ENCODE peak calls at places on chromosome 14, in seven cellular contexts. Z is substantia nigra; W is upper lobe of left lung; T is CD8-positive, alpha-beta memory T cell; M is tibial artery; G is body of pancreas; V is left ventricle myocardium inferior. U is an unnamed sample.

GRCh38 chr14:39266871-39267591 is 33.3 kb downstream of the MIA2 start:
- DNase-seq in M (peak; percentile 77), G (peak; percentile 84), V (peak; percentile 84), T (peak; percentile 62), W (peak; percentile 95), Z (peak; percentile 89), U (peak; percentile 82)

GRCh38 chr14:60622210-60622919 is 26.9 kb downstream of the SIX1 start:
- DNase-seq in G (no peak), W (no peak), M (no peak), Z (no peak), T (no peak), V (no peak), U (no peak)

GRCh38 chr14:102430212-102430908 is 67.6 kb downstream of the TECPR2 start:
- DNase-seq in V (no peak), M (no peak), T (no peak), W (no peak), Z (no peak), G (no peak), U (no peak)

GRCh38 chr14:68611611-68612010 is 181.3 kb downstream of the ZFP36L1 start:
- DNase-seq in M (no peak), Z (no peak), G (peak; percentile 80), V (no peak), T (no peak), W (no peak), U (no peak)

GRCh38 chr14:64971890-64972785 is at the start of gene RAB15:
- DNase-seq in V (peak; percentile 39), M (no peak), T (peak; percentile 26), G (peak; percentile 63), Z (peak; percentile 74), W (peak; percentile 91), U (no peak)

GRCh38 chr14:52067873-52068740 is 752 bp downstream of the NID2 start:
- DNase-seq in V (peak; percentile 44), Z (no peak), G (peak; percentile 48), W (peak; percentile 77), M (no peak), T (no peak), U (no peak)

GRCh38 chr14:96261772-96262485 is 5.9 kb downstream of the BDKRB1 start:
- DNase-seq in T (no peak), Z (peak; percentile 5), M (no peak), V (no peak), W (no peak), G (peak; percentile 89), U (no peak)

GRCh38 chr14:81831128-81831815 is 297.6 kb upstream of the SEL1L start:
- DNase-seq in W (no peak), G (peak; percentile 33), T (no peak), V (peak; percentile 59), Z (no peak), M (peak; percentile 72), U (no peak)

GRCh38 chr14:105398726-105399440 is 545 bp downstream of the TEX22 start:
- DNase-seq in V (no peak), Z (no peak), G (no peak), T (peak; percentile 21), M (no peak), W (no peak), U (no peak)

GRCh38 chr14:68543516-68543915 is 249.4 kb downstream of the ZFP36L1 start:
- DNase-seq in T (no peak), W (no peak), M (no peak), G (no peak), Z (no peak), V (no peak), U (no peak)

GRCh38 chr14:90378249-90378648 is 18.6 kb upstream of the CALM1 start:
- DNase-seq in M (no peak), W (no peak), T (no peak), V (no peak), Z (no peak), G (no peak), U (no peak)

GRCh38 chr14:56138987-56139386 is 20.8 kb downstream of the PELI2 start:
- DNase-seq in V (no peak), Z (no peak), T (no peak), M (no peak), G (no peak), W (no peak), U (no peak)

GRCh38 chr14:90750701-90751100 is 65.5 kb downstream of the TTC7B start:
- DNase-seq in T (no peak), G (no peak), M (no peak), V (no peak), W (no peak), Z (no peak), U (no peak)

DNA sequence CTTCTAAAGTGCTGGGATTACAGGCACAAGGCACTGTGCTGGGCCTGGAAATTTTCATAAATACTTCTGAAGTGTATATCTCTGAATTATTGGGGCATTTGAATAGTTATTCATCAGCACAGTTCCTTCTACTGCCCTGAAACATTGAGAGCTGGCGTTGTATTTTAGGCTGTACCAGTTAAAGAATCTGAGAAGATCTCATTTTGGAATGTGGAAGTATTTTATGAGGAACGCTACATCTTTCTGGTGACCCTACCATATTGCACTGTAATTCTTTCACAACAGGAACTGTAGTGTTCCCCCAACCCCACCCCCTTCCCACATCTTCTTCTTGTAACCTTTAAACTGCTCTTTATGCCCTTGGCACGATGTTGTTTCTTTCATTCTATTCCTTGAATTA is 349.0 kb upstream of the RGS6 start:
- DNase-seq in G (no peak), T (no peak), V (no peak), Z (no peak), W (no peak), M (no peak), U (no peak)
- H3K27ac ChIP-seq in G (no peak overlapping the region), T (no peak overlapping the region), V (no peak overlapping the region), Z (no peak overlapping the region), W (peak overlapping the region; percentile 49), M (no peak overlapping the region), U (no peak overlapping the region)

GRCh38 chr14:79438696-79439342 is 772.5 kb downstream of the DIO2 start:
- DNase-seq in V (no peak), Z (no peak), G (peak; percentile 77), M (no peak), W (no peak), T (no peak), U (no peak)
- H3K27ac ChIP-seq in V (no peak overlapping the region), Z (no peak overlapping the region), G (no peak overlapping the region), M (no peak overlapping the region), W (no peak overlapping the region), T (no peak overlapping the region), U (no peak overlapping the region)

DNA sequence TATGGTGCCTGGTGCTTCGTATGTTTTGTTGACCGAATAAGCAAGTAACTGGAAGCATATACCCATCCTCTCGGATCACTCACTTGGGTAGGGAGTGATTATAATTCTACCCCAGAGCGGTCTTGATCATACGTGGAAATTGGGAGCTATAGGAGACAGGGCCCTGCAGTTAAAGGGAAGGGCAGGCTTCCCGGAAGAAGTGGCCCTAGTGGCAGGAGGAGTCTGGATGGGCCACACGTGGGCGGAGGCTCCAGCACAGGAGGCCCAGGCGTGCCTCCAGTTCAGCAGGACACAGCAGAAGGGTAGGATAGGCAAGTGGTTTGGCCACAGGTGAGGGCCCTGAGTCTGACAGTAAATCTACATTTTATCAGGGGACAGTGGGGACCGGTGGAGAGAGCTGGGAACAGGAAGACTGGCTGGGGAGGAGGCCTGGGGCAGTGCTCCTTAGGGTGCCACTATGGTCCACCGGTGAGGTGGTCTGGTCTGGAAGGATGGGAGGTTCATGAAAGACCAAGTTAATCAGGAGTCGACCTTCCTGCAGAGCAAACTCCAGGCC is 23.5 kb upstream of the YY1 start:
- DNase-seq in M (no peak), W (peak; percentile 37), Z (no peak), T (no peak), V (no peak), G (no peak), U (no peak)
- H3K27ac ChIP-seq in M (peak overlapping the region; percentile 99), W (peak overlapping the region; percentile 97), Z (peak overlapping the region; percentile 82), T (no peak overlapping the region), V (peak overlapping the region; percentile 93), G (peak overlapping the region; percentile 97), U (no peak overlapping the region)

GRCh38 chr14:77122555-77123125 is 19.0 kb downstream of the ZDHHC22 start:
- DNase-seq in M (no peak), W (no peak), T (no peak), Z (no peak), V (no peak), G (no peak), U (no peak)
- H3K27ac ChIP-seq in M (no peak overlapping the region), W (peak overlapping the region; percentile 17), T (no peak overlapping the region), Z (peak overlapping the region; percentile 76), V (peak overlapping the region; percentile 79), G (peak overlapping the region; percentile 66), U (no peak overlapping the region)

GRCh38 chr14:94974422-94974821 is 182.9 kb downstream of the DICER1 start:
- DNase-seq in G (no peak), W (no peak), Z (no peak), T (no peak), M (no peak), V (no peak), U (no peak)
- H3K27ac ChIP-seq in G (no peak overlapping the region), W (no peak overlapping the region), Z (no peak overlapping the region), T (no peak overlapping the region), M (peak overlapping the region; percentile 25), V (no peak overlapping the region), U (no peak overlapping the region)

GRCh38 chr14:104119119-104119699 is 19.2 kb upstream of the KIF26A start:
- DNase-seq in W (peak; percentile 41), T (no peak), Z (no peak), G (no peak), M (no peak), V (peak; percentile 5), U (no peak)
- H3K27ac ChIP-seq in W (no peak overlapping the region), T (no peak overlapping the region), Z (no peak overlapping the region), G (no peak overlapping the region), M (no peak overlapping the region), V (no peak overlapping the region), U (no peak overlapping the region)

GRCh38 chr14:22231022-22231421 is 358.0 kb downstream of the DAD1 start:
- DNase-seq in M (no peak), V (no peak), W (no peak), Z (no peak), G (no peak), T (no peak), U (no peak)

GRCh38 chr14:22227084-22227483 is 361.9 kb downstream of the DAD1 start:
- DNase-seq in Z (no peak), M (no peak), W (no peak), V (no peak), G (no peak), T (no peak), U (no peak)

GRCh38 chr14:22225526-22226133 is 363.4 kb downstream of the DAD1 start:
- DNase-seq in W (no peak), Z (no peak), M (no peak), G (no peak), V (no peak), T (no peak), U (no peak)

GRCh38 chr14:22230517-22230916 is 358.5 kb downstream of the DAD1 start:
- DNase-seq in M (no peak), V (no peak), W (no peak), Z (no peak), G (no peak), T (no peak), U (no peak)

GRCh38 chr14:22226381-22226780 is 362.6 kb downstream of the DAD1 start:
- DNase-seq in Z (no peak), T (no peak), M (no peak), V (no peak), W (no peak), G (no peak), U (no peak)
- H3K27ac ChIP-seq in Z (no peak overlapping the region), T (no peak overlapping the region), M (no peak overlapping the region), V (no peak overlapping the region), W (no peak overlapping the region), G (no peak overlapping the region), U (no peak overlapping the region)

U was measured in MM.1S.